ENCODE peak calls at places on chromosomes 11 and 22, in six cellular contexts. L is lower lobe of right lung; D is tibial nerve; E is heart left ventricle; N is CD4-positive, alpha-beta memory T cell; T is cardiac muscle cell. M is an unnamed sample.

GRCh38 chr22:41123151-41123550 is 30.8 kb downstream of the EP300 start:
- DNase-seq in L (no peak), T (peak; percentile 27), E (no peak), D (no peak), N (no peak), M (no peak)

GRCh38 chr11:104333977-104334376 is 170.0 kb upstream of the PDGFD start:
- DNase-seq in D (no peak), E (no peak), T (no peak), N (no peak), L (no peak), M (no peak)

GRCh38 chr11:94649925-94650623 is 82.9 kb downstream of the PIWIL4 start:
- DNase-seq in N (no peak), L (no peak), T (no peak), E (no peak), D (no peak), M (no peak)

GRCh38 chr11:68819362-68819761 is 22.4 kb downstream of the CPT1A start:
- DNase-seq in L (no peak), E (no peak), T (no peak), N (no peak), D (no peak), M (no peak)

GRCh38 chr11:110479445-110480101 is 49.8 kb downstream of the FDX1 start:
- DNase-seq in E (no peak), N (no peak), D (no peak), L (no peak), T (peak; percentile 73), M (no peak)

GRCh38 chr11:69166186-69167115 is 10.7 kb downstream of the SMIM38 start:
- DNase-seq in L (no peak), E (peak; percentile 68), N (no peak), D (no peak), T (peak; percentile 78), M (no peak)

GRCh38 chr22:22684605-22685561 is 40.5 kb downstream of the GGTLC2 start:
- DNase-seq in L (no peak), N (no peak), D (no peak), E (no peak), T (peak; percentile 72), M (no peak)

GRCh38 chr22:37201066-37201820 is 11.0 kb downstream of the SSTR3 start:
- DNase-seq in N (no peak), L (peak; percentile 19), T (no peak), D (no peak), E (no peak), M (no peak)

GRCh38 chr11:129295746-129296145 is 79.9 kb upstream of the BARX2 start:
- DNase-seq in L (no peak), N (no peak), D (no peak), E (no peak), T (peak; percentile 88), M (no peak)

GRCh38 chr11:11440149-11440548 is 87.1 kb upstream of the CSNK2A3 start:
- DNase-seq in L (no peak), N (no peak), T (no peak), D (no peak), E (no peak), M (no peak)

GRCh38 chr11:11432621-11433319 is 79.7 kb upstream of the CSNK2A3 start:
- DNase-seq in N (no peak), T (no peak), L (no peak), D (no peak), E (no peak), M (no peak)

GRCh38 chr11:11441091-11441490 is 88.0 kb upstream of the CSNK2A3 start:
- DNase-seq in N (no peak), E (no peak), T (no peak), D (no peak), L (no peak), M (no peak)

GRCh38 chr11:11435673-11436072 is 82.6 kb upstream of the CSNK2A3 start:
- DNase-seq in L (no peak), D (no peak), T (no peak), E (no peak), N (no peak), M (no peak)

GRCh38 chr11:11436715-11437313 is 83.8 kb upstream of the CSNK2A3 start:
- DNase-seq in T (no peak), E (no peak), D (no peak), L (no peak), N (no peak), M (no peak)
- H3K4me1 ChIP-seq in T (no peaks in the 10 kb centered on the region), E (peaks cover 4% of the 10 kb centered on the region), D (no peaks in the 10 kb centered on the region), L (no peaks in the 10 kb centered on the region), N (no peaks in the 10 kb centered on the region), M (no peaks in the 10 kb centered on the region)

GRCh38 chr22:49941507-49942316 is 18.9 kb upstream of the PIM3 start:
- DNase-seq in E (no peak), D (no peak), N (no peak), L (no peak), T (no peak), M (no peak)
- H3K27ac ChIP-seq in E (no peak overlapping the region), D (no peak overlapping the region), N (no peak overlapping the region), L (no peak overlapping the region), T (no peak overlapping the region), M (no peak overlapping the region)

GRCh38 chr11:96306933-96307747 is 35.9 kb downstream of the MAML2 start:
- DNase-seq in N (no peak), E (no peak), L (peak; percentile 57), D (peak; percentile 74), T (peak; percentile 99), M (no peak)
- H3K4me3 ChIP-seq in N (no peak overlapping the region), E (no peak overlapping the region), L (peak overlapping the region; percentile 20), D (peak overlapping the region; percentile 26), T (peak overlapping the region; percentile 13), M (peak overlapping the region; percentile 33)

GRCh38 chr22:46883547-46883946 is 121.1 kb downstream of the TBC1D22A start:
- DNase-seq in E (no peak), L (no peak), T (no peak), N (no peak), D (no peak), M (no peak)

GRCh38 chr22:46890819-46891218 is 128.4 kb downstream of the TBC1D22A start:
- DNase-seq in N (no peak), T (no peak), L (no peak), D (no peak), E (no peak), M (no peak)

GRCh38 chr22:46884365-46884764 is 121.9 kb downstream of the TBC1D22A start:
- DNase-seq in E (no peak), N (no peak), T (no peak), L (no peak), D (no peak), M (no peak)

GRCh38 chr22:46891382-46891951 is 129.0 kb downstream of the TBC1D22A start:
- DNase-seq in E (no peak), L (no peak), D (no peak), N (no peak), T (no peak), M (no peak)

GRCh38 chr22:46887978-46888377 is 125.5 kb downstream of the TBC1D22A start:
- DNase-seq in N (no peak), E (no peak), D (no peak), T (no peak), L (no peak), M (no peak)
- H3K4me1 ChIP-seq in N (no peaks in the 10 kb centered on the region), E (no peaks in the 10 kb centered on the region), D (no peaks in the 10 kb centered on the region), T (no peaks in the 10 kb centered on the region), L (no peaks in the 10 kb centered on the region), M (no peaks in the 10 kb centered on the region)

GRCh38 chr11:64744544-64745218 is 739 bp upstream of the RASGRP2 start:
- DNase-seq in D (no peak), T (no peak), L (no peak), E (no peak), N (no peak), M (peak; percentile 48)

GRCh38 chr11:64745219-64745522 is 1.2 kb upstream of the RASGRP2 start:
- DNase-seq in E (peak; percentile 93), L (peak; percentile 93), D (peak; percentile 47), N (peak; percentile 95), T (no peak), M (peak; percentile 72)

GRCh38 chr11:64742940-64743590 is 877 bp downstream of the RASGRP2 start:
- DNase-seq in L (peak; percentile 87), E (peak; percentile 93), N (peak; percentile 73), D (peak; percentile 57), T (peak; percentile 55), M (peak; percentile 70)

GRCh38 chr11:64742087-64742939 is 1.6 kb downstream of the RASGRP2 start:
- DNase-seq in N (no peak), D (no peak), E (no peak), T (no peak), L (no peak), M (no peak)

GRCh38 chr11:64743591-64744543 is at the start of gene RASGRP2:
- DNase-seq in L (peak; percentile 90), E (peak; percentile 96), T (peak; percentile 46), D (peak; percentile 56), N (peak; percentile 91), M (peak; percentile 88)
- H3K27ac ChIP-seq in L (peak within 1 kb of the TSS; percentile 94), E (peak within 1 kb of the TSS; percentile 94), T (peak within 1 kb of the TSS; percentile 61), D (peak within 1 kb of the TSS; percentile 93), N (peak within 1 kb of the TSS; percentile 96), M (peak within 1 kb of the TSS; percentile 93)

GRCh38 chr11:316891-317291 is 3.1 kb downstream of the IFITM1 start:
- DNase-seq in L (no peak), E (no peak), T (no peak), N (peak; percentile 29), D (no peak), M (no peak)
- H3K4me3 ChIP-seq in L (peak overlapping the region; percentile 61), E (peak overlapping the region; percentile 28), T (no peak overlapping the region), N (peak overlapping the region; percentile 59), D (peak overlapping the region; percentile 41), M (peak overlapping the region; percentile 66)

GRCh38 chr22:45631140-45631539 is 40.5 kb upstream of the ATXN10 start:
- DNase-seq in E (no peak), L (no peak), N (no peak), D (no peak), T (no peak), M (no peak)

GRCh38 chr22:45628508-45628907 is 43.1 kb upstream of the ATXN10 start:
- DNase-seq in E (no peak), L (peak; percentile 17), D (no peak), N (no peak), T (no peak), M (no peak)

GRCh38 chr22:45627489-45628233 is 44.0 kb upstream of the ATXN10 start:
- DNase-seq in N (no peak), T (no peak), D (no peak), E (no peak), L (peak; percentile 22), M (no peak)

GRCh38 chr22:45630436-45630835 is 41.2 kb upstream of the ATXN10 start:
- DNase-seq in E (no peak), L (no peak), T (no peak), D (no peak), N (no peak), M (no peak)

GRCh38 chr22:45629469-45630089 is 42.1 kb upstream of the ATXN10 start:
- DNase-seq in N (no peak), D (no peak), E (no peak), L (peak; percentile 34), T (no peak), M (no peak)
- H3K4me1 ChIP-seq in N (no peaks in the 10 kb centered on the region), D (peaks cover 3% of the 10 kb centered on the region), E (no peaks in the 10 kb centered on the region), L (no peaks in the 10 kb centered on the region), T (no peaks in the 10 kb centered on the region), M (no peaks in the 10 kb centered on the region)

GRCh38 chr11:78109011-78109685 is 29.5 kb upstream of the NDUFC2 start:
- DNase-seq in D (no peak), N (no peak), L (no peak), E (no peak), T (no peak), M (no peak)
- H3K27ac ChIP-seq in D (no peak overlapping the region), N (no peak overlapping the region), L (no peak overlapping the region), E (no peak overlapping the region), T (no peak overlapping the region), M (no peak overlapping the region)